ENCODE peak calls at places on chromosomes 1 and 21, in ten cellular contexts. M is body of pancreas; C is stimulated activated naive CD8-positive, alpha-beta T cell treated with anti-CD3 and anti-CD28 coated beads, Interleukin-15, Interleukin-2, amounts not matched to agents 100 U/mL and 50 U/mL, for 24 hours; H is GM04504; W is thoracic aorta; G is naive thymus-derived CD4-positive, alpha-beta T cell; V is mucosa of gallbladder; P is upper lobe of right lung; D is left colon; Y is CD8-positive, alpha-beta T cell. Q is an unnamed sample.

GRCh38 chr21:45109831-45110492 is 35.6 kb downstream of the ADARB1 start:
- DNase-seq in W (no peak), P (no peak), V (no peak), H (no peak), M (no peak), D (no peak), G (peak; percentile 33), C (peak; percentile 69), Y (peak; percentile 52), Q (no peak)

GRCh38 chr1:89952021-89952995 is 42.6 kb upstream of the ZNF326 start:
- DNase-seq in Y (no peak), D (no peak), H (no peak), C (no peak), P (no peak), V (no peak), G (no peak), W (no peak), M (no peak), Q (no peak)

GRCh38 chr21:43905726-43906455 is 40.9 kb downstream of the AGPAT3 start:
- DNase-seq in Y (no peak), M (no peak), D (no peak), G (no peak), W (no peak), V (no peak), H (no peak), C (no peak), P (peak; percentile 26), Q (no peak)

GRCh38 chr1:94236630-94237290 is 624 bp downstream of the ARHGAP29 start:
- DNase-seq in P (no peak), H (peak; percentile 14), W (no peak), G (no peak), D (peak; percentile 39), V (peak; percentile 34), M (peak; percentile 60), Y (no peak), C (no peak), Q (no peak)

GRCh38 chr1:172144445-172145060 is 275.9 kb upstream of the C1orf105 start:
- DNase-seq in M (peak; percentile 44), G (no peak), C (no peak), V (peak; percentile 76), D (peak; percentile 71), H (peak; percentile 98), W (peak; percentile 84), Y (no peak), P (peak; percentile 61), Q (no peak)

GRCh38 chr1:22177354-22178003 is 34.6 kb upstream of the WNT4 start:
- DNase-seq in C (peak; percentile 28), G (no peak), H (no peak), P (no peak), Y (no peak), V (no peak), D (no peak), M (no peak), W (no peak), Q (no peak)

GRCh38 chr1:51583532-51583931 is 33.4 kb upstream of the OSBPL9 start:
- DNase-seq in Y (no peak), C (no peak), M (peak; percentile 42), G (no peak), D (no peak), W (peak; percentile 7), P (peak; percentile 63), V (peak; percentile 12), H (peak; percentile 31), Q (no peak)

GRCh38 chr1:172321429-172321828 is 99.1 kb upstream of the C1orf105 start:
- DNase-seq in W (no peak), G (no peak), Y (no peak), V (no peak), M (no peak), C (no peak), D (no peak), H (peak; percentile 72), P (no peak), Q (no peak)

GRCh38 chr1:37606481-37607263 is 10.9 kb upstream of the GNL2 start:
- DNase-seq in V (peak; percentile 16), M (no peak), P (no peak), W (no peak), Y (no peak), D (no peak), H (no peak), C (no peak), G (no peak), Q (no peak)

GRCh38 chr21:32306021-32306780 is 7.5 kb downstream of the MRAP start:
- DNase-seq in P (no peak), W (no peak), H (no peak), M (no peak), C (no peak), G (no peak), Y (no peak), D (no peak), V (no peak), Q (no peak)

GRCh38 chr1:108871050-108871724 is 5.6 kb upstream of the GPSM2 start:
- DNase-seq in W (no peak), Y (no peak), M (no peak), D (no peak), V (no peak), C (no peak), H (no peak), G (no peak), P (no peak), Q (no peak)

GRCh38 chr1:155871390-155871789 is 12.0 kb downstream of the SYT11 start:
- DNase-seq in Y (no peak), H (no peak), D (no peak), G (no peak), M (peak; percentile 60), W (no peak), C (no peak), P (no peak), V (no peak), Q (no peak)

GRCh38 chr1:175597969-175598765 is 145.2 kb downstream of the TNR start:
- DNase-seq in C (no peak), G (no peak), W (no peak), H (no peak), M (no peak), V (no peak), D (no peak), Y (no peak), P (no peak), Q (no peak)

GRCh38 chr21:29942033-29942432 is 2.2 kb upstream of the GRIK1 start:
- DNase-seq in V (no peak), P (no peak), W (no peak), D (no peak), Y (no peak), H (no peak), C (no peak), G (no peak), M (no peak), Q (no peak)

GRCh38 chr1:30184393-30185141 is 538.8 kb downstream of the MATN1 start:
- DNase-seq in W (no peak), P (no peak), V (no peak), G (no peak), Y (no peak), C (no peak), H (no peak), M (no peak), D (no peak), Q (no peak)

GRCh38 chr1:206833741-206834140 is 31.7 kb upstream of the IL20 start:
- DNase-seq in Y (no peak), G (no peak), D (peak; percentile 59), P (no peak), C (no peak), M (no peak), W (no peak), V (no peak), H (no peak), Q (no peak)

GRCh38 chr21:42319368-42319767 is 4.2 kb upstream of the TFF3 start:
- DNase-seq in V (no peak), P (no peak), H (no peak), Y (no peak), C (no peak), M (no peak), G (no peak), D (peak; percentile 57), W (no peak), Q (no peak)

GRCh38 chr1:48341221-48341620 is 118.7 kb downstream of the SLC5A9 start:
- DNase-seq in G (no peak), V (no peak), C (no peak), P (no peak), D (no peak), Y (no peak), W (no peak), M (no peak), H (no peak), Q (no peak)

GRCh38 chr1:219128957-219129356 is 44.7 kb upstream of the LYPLAL1 start:
- DNase-seq in C (no peak), D (no peak), P (no peak), H (no peak), G (no peak), W (no peak), Y (no peak), M (no peak), V (no peak), Q (no peak)

GRCh38 chr1:59232209-59232608 is 64.7 kb upstream of the FGGY start:
- DNase-seq in C (no peak), V (peak; percentile 32), Y (no peak), D (peak; percentile 35), G (no peak), M (peak; percentile 85), W (peak; percentile 47), P (no peak), H (no peak), Q (no peak)

GRCh38 chr1:53949023-53949611 is 3.0 kb downstream of the LRRC42 start:
- DNase-seq in V (no peak), W (no peak), Y (peak; percentile 26), H (no peak), G (no peak), D (no peak), P (no peak), M (peak; percentile 39), C (peak; percentile 42), Q (no peak)

GRCh38 chr21:35457097-35457496 is 408.0 kb upstream of the RUNX1 start:
- DNase-seq in W (no peak), H (no peak), C (no peak), P (no peak), Y (no peak), G (no peak), M (no peak), V (no peak), D (no peak), Q (no peak)

GRCh38 chr1:231011360-231011759 is 28.7 kb downstream of the FAM89A start:
- DNase-seq in H (no peak), C (no peak), G (no peak), W (no peak), P (no peak), D (no peak), V (no peak), Y (no peak), M (no peak), Q (no peak)

GRCh38 chr1:175978476-175978875 is 228.6 kb downstream of the COP1 start:
- DNase-seq in M (no peak), Y (no peak), V (no peak), G (no peak), W (no peak), H (no peak), P (no peak), D (no peak), C (no peak), Q (no peak)

GRCh38 chr1:154972517-154973343 is 1.8 kb upstream of the CKS1B start:
- DNase-seq in H (peak; percentile 91), Y (no peak), W (peak; percentile 43), G (no peak), P (peak; percentile 89), V (peak; percentile 58), C (no peak), M (peak; percentile 68), D (peak; percentile 81), Q (no peak)

GRCh38 chr1:6906783-6907182 is 121.5 kb downstream of the CAMTA1 start:
- DNase-seq in M (no peak), W (no peak), C (no peak), V (no peak), P (no peak), D (no peak), Y (no peak), G (no peak), H (no peak), Q (no peak)

GRCh38 chr1:82086739-82087138 is 286.0 kb downstream of the ADGRL2 start:
- DNase-seq in W (no peak), C (no peak), H (peak; percentile 10), Y (no peak), D (no peak), V (peak; percentile 11), G (no peak), M (no peak), P (no peak), Q (no peak)

GRCh38 chr1:237685553-237685952 is 205.2 kb downstream of the ZP4 start:
- DNase-seq in H (no peak), P (no peak), G (no peak), M (no peak), C (no peak), Y (no peak), D (no peak), V (no peak), W (no peak), Q (no peak)